ENCODE peak calls at places on chromosomes 1 and 21, in five cellular contexts. R is body of pancreas, E is pons, Y is occipital lobe, C is NCI-H1105. K is an unnamed sample.

GRCh38 chr1:12369258-12369657 is 139.4 kb downstream of the VPS13D start:
- DNase-seq in Y (no peak), R (no peak), E (peak; percentile 52), C (no peak), K (no peak)

GRCh38 chr21:35540950-35541632 is 492.0 kb upstream of the RUNX1 start:
- DNase-seq in C (peak; percentile 7), Y (no peak), R (no peak), E (no peak), K (no peak)

GRCh38 chr1:187985145-187985896 is 1156.6 kb downstream of the PLA2G4A start:
- DNase-seq in E (no peak), Y (no peak), R (no peak), C (no peak), K (no peak)

GRCh38 chr1:160219062-160219929 is 14.1 kb downstream of the PEA15 start:
- DNase-seq in C (no peak), E (peak; percentile 94), Y (peak; percentile 63), R (peak; percentile 39), K (no peak)

GRCh38 chr1:67191668-67192520 is 25.6 kb downstream of the IL23R start:
- DNase-seq in E (no peak), R (no peak), C (no peak), Y (no peak), K (peak; percentile 41)

GRCh38 chr1:216005916-216006315 is 417.3 kb downstream of the USH2A start:
- DNase-seq in Y (no peak), R (no peak), C (no peak), E (peak; percentile 46), K (no peak)

GRCh38 chr21:39660191-39660590 is 47.5 kb downstream of the B3GALT5 start:
- DNase-seq in R (peak; percentile 78), E (no peak), C (peak; percentile 84), Y (no peak), K (no peak)

GRCh38 chr1:23627065-23627464 is 64.5 kb upstream of the RPL11 start:
- DNase-seq in E (no peak), C (no peak), R (peak; percentile 61), Y (no peak), K (no peak)

GRCh38 chr1:76082084-76082483 is 7.5 kb downstream of the ST6GALNAC3 start:
- DNase-seq in R (no peak), Y (no peak), C (no peak), E (no peak), K (no peak)

GRCh38 chr1:209714338-209714737 is 9.7 kb downstream of the HSD11B1 start:
- DNase-seq in C (no peak), R (no peak), E (peak; percentile 93), Y (no peak), K (no peak)

GRCh38 chr1:41664861-41665640 is 180.6 kb upstream of the EDN2 start:
- DNase-seq in E (no peak), R (peak; percentile 34), C (no peak), Y (no peak), K (no peak)

GRCh38 chr1:245086389-245086969 is 68.3 kb upstream of the KIF26B start:
- DNase-seq in R (no peak), E (no peak), C (no peak), Y (no peak), K (no peak)

GRCh38 chr21:30072496-30072895 is 94.1 kb downstream of the CLDN17 start:
- DNase-seq in C (no peak), E (peak; percentile 31), R (peak; percentile 17), Y (no peak), K (no peak)

GRCh38 chr21:30227633-30228404 is 11.9 kb upstream of the CLDN8 start:
- DNase-seq in C (no peak), R (peak; percentile 64), E (peak; percentile 35), Y (no peak), K (peak; percentile 68)

GRCh38 chr1:68198752-68199151 is 33.6 kb downstream of the WLS start:
- DNase-seq in R (no peak), C (no peak), E (no peak), Y (no peak), K (no peak)

GRCh38 chr1:119702384-119702783 is 9.3 kb upstream of the PHGDH start:
- DNase-seq in Y (no peak), E (no peak), C (no peak), R (no peak), K (no peak)

K was measured in K562.